ENCODE peak calls at places on chromosomes 1 and 21, in seven cellular contexts. R is breast epithelium, M is A549, F is foreskin fibroblast, G is GM23248, C is AG10803, J is tibial artery. A is an unnamed sample.

GRCh38 chr1:235946570-235946981 is 79.9 kb upstream of the LYST start:
- DNase-seq in C (peak), F (peak), G (peak), J (no peak), R (no peak), M (no peak), A (no peak)

GRCh38 chr21:20030390-20030789 is 967.8 kb upstream of the NCAM2 start:
- DNase-seq in C (no peak), G (no peak), M (no peak), J (no peak), F (no peak), R (peak), A (no peak)

GRCh38 chr1:12601690-12602632 is 16.0 kb downstream of the DHRS3 start:
- DNase-seq in F (peak), J (no peak), R (no peak), M (peak), C (peak), G (no peak), A (no peak)

GRCh38 chr1:171596705-171597104 is 25.3 kb upstream of the MYOCOS start:
- DNase-seq in M (no peak), J (no peak), C (no peak), R (no peak), F (no peak), G (no peak), A (no peak)

GRCh38 chr1:224720216-224720615 is 104.1 kb downstream of the CNIH3 start:
- DNase-seq in R (no peak), J (no peak), C (no peak), M (no peak), F (no peak), G (no peak), A (no peak)

GRCh38 chr1:89799495-89799894 is 21.3 kb upstream of the LRRC8D start:
- DNase-seq in F (no peak), C (no peak), J (no peak), R (no peak), G (peak), M (no peak), A (peak)

GRCh38 chr1:110163591-110163990 is 13.3 kb downstream of the SLC6A17 start:
- DNase-seq in J (peak), F (no peak), R (no peak), C (no peak), G (no peak), M (no peak), A (no peak)

GRCh38 chr1:76668046-76668445 is 199.2 kb upstream of the ST6GALNAC5 start:
- DNase-seq in R (no peak), F (no peak), C (no peak), M (no peak), J (no peak), G (no peak), A (no peak)

GRCh38 chr1:36115200-36115669 is 9.8 kb downstream of the COL8A2 start:
- DNase-seq in R (peak), J (peak), M (no peak), F (peak), G (peak), C (peak), A (no peak)

GRCh38 chr1:99843760-99844159 is 6.4 kb upstream of the AGL start:
- DNase-seq in R (no peak), G (no peak), M (no peak), F (no peak), C (no peak), J (no peak), A (no peak)

GRCh38 chr21:39666681-39667315 is 54.1 kb downstream of the B3GALT5 start:
- DNase-seq in C (no peak), R (peak), M (no peak), G (no peak), J (no peak), F (no peak), A (no peak)

GRCh38 chr1:234756066-234756783 is 146.2 kb upstream of the IRF2BP2 start:
- DNase-seq in C (no peak), R (no peak), M (no peak), F (no peak), J (peak), G (no peak), A (no peak)

GRCh38 chr1:66495490-66495889 is 38.5 kb upstream of the SGIP1 start:
- DNase-seq in R (no peak), C (peak), G (peak), F (peak), J (no peak), M (no peak), A (no peak)

GRCh38 chr1:116951175-116951935 is 41.6 kb downstream of the PTGFRN start:
- DNase-seq in J (no peak), G (peak), F (peak), R (no peak), M (no peak), C (peak), A (no peak)

GRCh38 chr21:46056450-46056903 is 41.4 kb upstream of the COL6A2 start:
- DNase-seq in F (peak), R (peak), C (peak), G (peak), J (peak), M (no peak), A (no peak)

GRCh38 chr1:2229032-2229920 is 1.2 kb downstream of the SKI start:
- DNase-seq in J (peak), R (no peak), C (peak), F (no peak), G (peak), M (peak), A (no peak)

GRCh38 chr1:44484155-44484688 is 79.2 kb downstream of the RNF220 start:
- DNase-seq in G (peak), R (peak), M (no peak), C (no peak), F (no peak), J (no peak), A (no peak)

GRCh38 chr1:24231701-24232100 is 44.6 kb upstream of the IFNLR1 start:
- DNase-seq in G (no peak), M (no peak), R (no peak), J (no peak), C (no peak), F (no peak), A (no peak)

GRCh38 chr1:243596441-243597183 is 253.4 kb downstream of the AKT3 start:
- DNase-seq in G (peak), M (no peak), R (no peak), F (peak), J (no peak), C (peak), A (peak)

GRCh38 chr21:39852726-39853510 is 14.3 kb upstream of the PCP4 start:
- DNase-seq in J (no peak), R (no peak), C (no peak), F (no peak), M (no peak), G (no peak), A (no peak)

GRCh38 chr1:6358144-6358624 is 35.4 kb downstream of the ACOT7 start:
- DNase-seq in M (no peak), R (no peak), C (no peak), G (peak), F (no peak), J (no peak), A (peak)

GRCh38 chr1:168234846-168235547 is 9.2 kb downstream of the SFT2D2 start:
- DNase-seq in F (peak), G (peak), M (peak), R (no peak), J (no peak), C (no peak), A (peak)

GRCh38 chr1:229171934-229172333 is 99.0 kb upstream of the RAB4A start:
- DNase-seq in G (no peak), F (no peak), C (no peak), R (peak), M (no peak), J (no peak), A (no peak)

GRCh38 chr1:180254854-180255253 is 24.8 kb downstream of the LHX4 start:
- DNase-seq in F (no peak), R (no peak), M (no peak), C (no peak), G (no peak), J (peak), A (no peak)

GRCh38 chr1:1293258-1293617 is 13.0 kb downstream of the SCNN1D start:
- DNase-seq in C (no peak), M (no peak), F (no peak), G (no peak), J (no peak), R (no peak), A (no peak)

GRCh38 chr21:45013271-45013841 is 61.0 kb upstream of the ADARB1 start:
- DNase-seq in J (peak), C (no peak), R (no peak), F (no peak), G (no peak), M (no peak), A (no peak)

GRCh38 chr1:187838335-187839293 is 1009.9 kb downstream of the PLA2G4A start:
- DNase-seq in J (no peak), M (no peak), G (no peak), R (no peak), F (no peak), C (no peak), A (no peak)

GRCh38 chr1:225809842-225810578 is at the start of gene EPHX1:
- DNase-seq in J (peak), M (peak), C (peak), R (peak), G (peak), F (peak), A (peak)

GRCh38 chr1:47569681-47570470 is 132.0 kb downstream of the FOXD2 start:
- DNase-seq in J (peak), F (peak), G (peak), R (peak), M (peak), C (peak), A (no peak)

GRCh38 chr1:119674835-119675289 is 26.8 kb upstream of the ZNF697 start:
- DNase-seq in C (peak), R (no peak), J (no peak), G (peak), F (no peak), M (no peak), A (peak)

GRCh38 chr1:117365350-117366280 is 1.6 kb upstream of the MAN1A2 start:
- DNase-seq in R (no peak), M (no peak), C (peak), F (peak), G (peak), J (no peak), A (no peak)

GRCh38 chr1:70499695-70500094 is 88.6 kb downstream of the CTH start:
- DNase-seq in R (no peak), G (peak), J (no peak), M (no peak), F (peak), C (no peak), A (no peak)

GRCh38 chr1:202592141-202592540 is 118.1 kb downstream of the SYT2 start:
- DNase-seq in G (peak), F (no peak), M (no peak), J (no peak), C (no peak), R (no peak), A (no peak)

GRCh38 chr21:36163780-36164426 is 7.3 kb downstream of the DOP1B start:
- DNase-seq in M (no peak), R (no peak), G (no peak), J (no peak), C (no peak), F (no peak), A (peak)

GRCh38 chr1:92408825-92409224 is 77.9 kb downstream of the GFI1 start:
- DNase-seq in M (no peak), R (no peak), G (peak), F (no peak), C (peak), J (no peak), A (no peak)

GRCh38 chr1:97243973-97244560 is 522.5 kb downstream of the PTBP2 start:
- DNase-seq in C (peak), F (peak), R (no peak), M (peak), J (no peak), G (peak), A (peak)

GRCh38 chr1:235511470-235512240 is 7.4 kb upstream of the B3GALNT2 start:
- DNase-seq in F (no peak), R (no peak), J (no peak), C (no peak), G (peak), M (peak), A (no peak)

GRCh38 chr1:181802466-181802865 is 259.0 kb downstream of the ZNF648 start:
- DNase-seq in J (no peak), C (no peak), R (no peak), G (no peak), F (no peak), M (no peak), A (no peak)

GRCh38 chr1:162654915-162655620 is 22.8 kb downstream of the DDR2 start:
- DNase-seq in M (no peak), J (no peak), G (no peak), F (no peak), C (no peak), R (no peak), A (no peak)
- H3K4me3 ChIP-seq in M (no peak), J (no peak), G (no peak), F (no peak), C (no peak), R (no peak), A (no peak)

GRCh38 chr1:43366179-43366578 is 1.6 kb downstream of the ELOVL1 start:
- DNase-seq in C (no peak), G (no peak), J (no peak), M (no peak), F (no peak), R (peak), A (no peak)
- H3K4me3 ChIP-seq in C (peak), G (peak), J (peak), M (peak), F (peak), R (peak), A (no peak)

DNA sequence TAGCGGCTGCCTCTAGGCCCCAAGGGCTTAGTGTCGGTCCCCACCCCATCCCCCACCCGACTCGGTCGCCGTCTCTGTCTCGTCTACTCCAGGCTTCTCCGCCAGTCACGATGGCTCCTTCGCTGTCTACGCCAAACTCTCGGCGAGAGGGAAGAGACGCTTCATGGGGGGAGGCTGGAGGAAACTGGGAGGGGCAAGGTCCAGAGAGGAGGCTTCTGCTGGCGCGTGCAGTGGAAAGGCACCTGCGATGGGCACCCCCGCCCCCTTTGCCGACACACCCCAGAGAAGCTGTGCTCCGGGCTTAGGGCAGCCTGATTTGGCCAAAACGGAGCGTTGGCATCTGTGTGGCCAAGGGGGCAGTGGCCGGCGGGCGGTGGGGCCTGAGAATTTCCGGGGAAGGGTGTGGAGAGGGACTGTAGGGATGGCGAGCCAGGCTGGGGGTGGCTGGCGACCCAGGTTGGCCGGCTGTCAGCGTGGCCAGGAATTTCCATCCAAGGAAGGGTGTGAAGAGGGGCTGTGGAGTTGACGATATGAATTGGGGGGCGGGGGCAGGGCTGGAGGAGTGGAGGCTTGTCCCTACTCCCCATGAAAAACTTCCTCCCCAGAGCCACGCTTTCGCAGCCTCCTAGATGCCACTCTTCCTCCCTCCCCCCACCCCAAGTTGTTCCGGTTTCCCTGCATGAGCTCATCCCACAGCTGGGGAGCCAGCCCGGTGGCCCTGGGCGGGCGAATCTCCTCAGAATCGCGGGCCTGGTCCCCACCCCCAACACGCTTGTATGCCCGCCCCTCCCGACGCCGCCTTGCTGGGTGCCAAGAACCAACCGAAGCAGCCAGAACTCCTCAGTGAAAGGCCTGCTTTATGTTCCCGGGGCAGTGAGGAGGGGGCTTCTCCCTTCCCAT is 1.4 kb upstream of the CSMD2 start:
- DNase-seq in R (no peak), C (peak), F (no peak), J (no peak), G (peak), M (no peak), A (no peak)
- H3K4me3 ChIP-seq in R (no peak), C (peak), F (peak), J (peak), G (peak), M (no peak), A (no peak)

DNA sequence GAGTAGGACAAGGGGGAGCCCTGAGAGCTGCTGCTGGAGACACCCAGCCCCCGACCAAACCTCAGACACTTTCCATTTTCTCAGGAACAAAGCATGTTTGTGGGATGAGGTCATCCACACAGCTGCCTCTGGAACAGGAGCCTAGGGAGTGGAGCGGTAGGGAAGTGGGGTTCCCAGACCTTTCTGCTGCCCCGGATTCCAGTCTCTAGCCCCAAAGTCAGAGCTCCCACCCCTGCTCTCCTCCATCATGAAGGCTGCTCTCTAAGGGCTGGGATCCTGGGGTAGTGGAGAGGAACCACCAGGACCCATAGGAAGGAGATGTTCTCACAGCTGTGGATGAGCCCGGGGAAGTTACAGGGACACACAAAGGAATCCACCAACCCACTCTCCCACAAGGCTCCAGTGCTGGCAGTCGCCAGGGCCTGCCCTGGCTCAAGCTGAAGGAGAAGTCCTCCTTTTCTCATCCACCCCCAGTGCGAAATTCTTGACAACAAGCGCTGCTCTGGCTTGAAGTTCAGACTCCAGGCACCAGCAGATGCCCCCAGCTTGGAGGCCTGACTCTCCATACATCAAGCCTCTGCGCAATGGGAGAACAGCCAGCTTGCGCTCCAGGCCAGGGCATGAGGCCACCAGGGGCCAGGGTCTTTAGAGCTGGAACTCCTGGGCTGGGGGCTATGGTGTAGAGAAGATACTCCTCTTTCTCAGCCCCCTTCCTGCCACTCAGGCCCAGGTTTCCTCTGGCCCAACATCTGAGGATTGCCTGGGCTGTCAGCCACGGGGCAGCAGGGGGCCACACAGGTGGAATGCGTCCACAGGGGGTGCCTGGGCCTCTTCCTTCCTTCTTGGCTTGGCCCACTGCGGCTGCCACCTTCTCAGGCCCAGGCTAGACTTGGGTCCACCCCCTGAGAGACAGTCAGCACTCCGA is 4.5 kb downstream of the FHL3 start:
- DNase-seq in C (peak), G (peak), M (no peak), R (peak), J (peak), F (peak), A (no peak)
- H3K4me3 ChIP-seq in C (peak), G (peak), M (no peak), R (peak), J (peak), F (peak), A (no peak)

GRCh38 chr1:179205284-179205683 is 24.2 kb downstream of the ABL2 start:
- DNase-seq in G (no peak), F (no peak), R (no peak), C (no peak), M (no peak), J (no peak), A (no peak)

GRCh38 chr1:179206817-179207216 is 22.7 kb downstream of the ABL2 start:
- DNase-seq in C (no peak), F (no peak), J (no peak), R (no peak), G (no peak), M (no peak), A (no peak)

DNA sequence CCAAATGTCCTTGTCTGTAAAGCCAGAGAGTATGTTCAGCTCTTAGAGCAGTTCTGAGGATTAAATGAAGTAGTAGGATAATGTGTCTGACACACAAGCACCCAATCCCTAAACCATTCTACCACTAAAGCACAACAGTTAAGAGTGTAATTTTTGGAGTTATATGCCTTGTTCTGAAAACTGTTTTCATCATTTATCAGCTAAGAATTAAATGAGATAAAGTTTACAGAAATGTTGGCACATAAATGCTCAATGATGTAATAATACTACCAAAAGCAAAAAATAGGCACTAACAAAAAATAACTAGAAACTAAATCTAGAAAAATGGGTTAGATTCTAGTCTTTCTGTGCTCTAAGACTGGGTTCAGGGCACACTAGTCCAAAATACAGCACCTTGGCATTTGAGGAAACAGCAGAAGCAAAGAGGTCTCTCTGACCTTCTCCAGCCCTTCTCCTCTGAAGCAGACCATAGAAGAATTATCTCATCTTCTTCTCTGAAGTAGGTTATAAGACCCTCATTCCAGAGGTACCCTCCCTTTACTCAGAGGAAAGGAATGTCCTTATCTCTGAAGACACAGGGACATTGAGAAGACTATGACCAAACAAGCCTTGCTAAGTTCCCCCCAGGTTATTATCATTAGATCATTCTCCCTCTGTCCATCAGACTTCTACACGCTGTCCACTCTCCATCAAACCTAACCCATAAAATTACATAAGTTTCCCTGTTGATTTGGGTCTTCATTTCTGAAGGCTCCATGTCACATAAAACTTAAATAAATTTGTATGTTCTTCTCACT is 20.6 kb downstream of the ABL2 start:
- DNase-seq in C (no peak), G (no peak), R (no peak), F (no peak), J (no peak), M (no peak), A (no peak)
- H3K4me3 ChIP-seq in C (no peak), G (no peak), R (no peak), F (no peak), J (no peak), M (no peak), A (no peak)

GRCh38 chr1:20555025-20555757 is 2.8 kb downstream of the FAM43B start:
- DNase-seq in F (no peak), C (no peak), M (no peak), G (peak), R (peak), J (no peak), A (no peak)
- H3K4me3 ChIP-seq in F (no peak), C (no peak), M (no peak), G (no peak), R (no peak), J (no peak), A (no peak)

GRCh38 chr21:26846036-26846931 is 1.1 kb upstream of the ADAMTS1 start:
- DNase-seq in G (peak), F (peak), R (peak), M (peak), J (peak), C (peak), A (no peak)
- H3K4me3 ChIP-seq in G (peak), F (peak), R (peak), M (peak), J (peak), C (peak), A (no peak)